ENCODE peak calls at places on chromosomes 12 and 14, in six cellular contexts. X is body of pancreas, D is adrenal gland, P is heart right ventricle, T is stomach, W is sigmoid colon. G is an unnamed sample.

GRCh38 chr14:91482278-91483023 is 27.7 kb downstream of the PPP4R3A start:
- DNase-seq in X (peak; percentile 22), D (no peak), P (no peak), T (no peak), W (no peak), G (no peak)

GRCh38 chr12:536751-537150 is 77.0 kb downstream of the B4GALNT3 start:
- DNase-seq in X (no peak), D (no peak), P (no peak), T (no peak), W (no peak), G (no peak)

GRCh38 chr12:54282949-54283593 is 2.5 kb downstream of the HNRNPA1 start:
- DNase-seq in X (no peak), D (no peak), P (no peak), T (no peak), W (no peak), G (peak; percentile 40)

GRCh38 chr14:102688290-102688689 is 89.0 kb upstream of the TRAF3 start:
- DNase-seq in X (no peak), D (no peak), P (no peak), T (no peak), W (no peak), G (no peak)

GRCh38 chr14:61462566-61463195 is 141.3 kb downstream of the PRKCH start:
- DNase-seq in X (no peak), D (no peak), P (no peak), T (no peak), W (no peak), G (peak; percentile 82)

GRCh38 chr14:20434701-20435453 is 1.1 kb downstream of the KLHL33 start:
- DNase-seq in X (peak; percentile 40), D (no peak), P (peak; percentile 82), T (no peak), W (peak; percentile 80), G (no peak)

GRCh38 chr12:101172316-101172715 is 37.7 kb downstream of the SLC5A8 start:
- DNase-seq in X (no peak), D (no peak), P (no peak), T (no peak), W (no peak), G (no peak)

GRCh38 chr12:119938049-119938667 is 50.9 kb upstream of the BICDL1 start:
- DNase-seq in X (peak; percentile 51), D (peak; percentile 52), P (no peak), T (peak; percentile 62), W (no peak), G (peak; percentile 62)

GRCh38 chr12:4116251-4117111 is 157.1 kb upstream of the CCND2 start:
- DNase-seq in X (no peak), D (no peak), P (no peak), T (no peak), W (peak; percentile 40), G (no peak)

GRCh38 chr14:77045570-77045890 is 17.0 kb upstream of the IRF2BPL start:
- DNase-seq in X (peak; percentile 73), D (no peak), P (no peak), T (peak; percentile 81), W (no peak), G (no peak)

GRCh38 chr12:104423273-104423672 is 33.5 kb upstream of the CHST11 start:
- DNase-seq in X (no peak), D (no peak), P (no peak), T (no peak), W (no peak), G (no peak)

GRCh38 chr14:34203271-34203722 is 252.4 kb upstream of the EGLN3 start:
- DNase-seq in X (no peak), D (no peak), P (no peak), T (no peak), W (no peak), G (no peak)

GRCh38 chr12:115760231-115760630 is 517.3 kb downstream of the MED13L start:
- DNase-seq in X (no peak), D (no peak), P (no peak), T (no peak), W (no peak), G (no peak)

GRCh38 chr14:39266589-39266870 is 32.8 kb downstream of the MIA2 start:
- DNase-seq in X (peak; percentile 94), D (peak; percentile 63), P (peak; percentile 66), T (peak; percentile 90), W (peak; percentile 80), G (no peak)

GRCh38 chr12:4719821-4720636 is at the start of gene GALNT8:
- DNase-seq in X (no peak), D (no peak), P (no peak), T (no peak), W (no peak), G (no peak)

GRCh38 chr12:82363990-82364389 is 5.7 kb downstream of the METTL25 start:
- DNase-seq in X (no peak), D (no peak), P (no peak), T (no peak), W (no peak), G (no peak)

GRCh38 chr14:91284146-91284790 is 39.8 kb upstream of the GPR68 start:
- DNase-seq in X (no peak), D (no peak), P (no peak), T (no peak), W (no peak), G (peak; percentile 44)

GRCh38 chr12:49932746-49933145 is 17.8 kb upstream of the AQP2 start:
- DNase-seq in X (no peak), D (no peak), P (no peak), T (no peak), W (no peak), G (no peak)

GRCh38 chr12:104958946-104959841 is 1.1 kb upstream of the SLC41A2 start:
- DNase-seq in X (peak; percentile 31), D (peak; percentile 41), P (no peak), T (no peak), W (no peak), G (no peak)

GRCh38 chr14:20809917-20810316 is 7.3 kb upstream of the RNASE1 start:
- DNase-seq in X (no peak), D (no peak), P (no peak), T (no peak), W (no peak), G (no peak)

GRCh38 chr14:50871914-50872732 is at the start of gene ABHD12B:
- DNase-seq in X (no peak), D (no peak), P (no peak), T (no peak), W (no peak), G (peak; percentile 23)

GRCh38 chr12:88947486-88948043 is 367.3 kb upstream of the KITLG start:
- DNase-seq in X (no peak), D (no peak), P (no peak), T (no peak), W (no peak), G (no peak)

GRCh38 chr14:105890474-105891220 is 364.3 kb downstream of the TMEM121 start:
- DNase-seq in X (no peak), D (no peak), P (peak; percentile 6), T (no peak), W (peak; percentile 29), G (peak; percentile 8)

GRCh38 chr12:105986779-105987686 is 151.7 kb downstream of the NUAK1 start:
- DNase-seq in X (peak; percentile 33), D (no peak), P (no peak), T (no peak), W (no peak), G (no peak)

GRCh38 chr14:88535149-88535548 is 19.7 kb downstream of the PTPN21 start:
- DNase-seq in X (peak; percentile 76), D (no peak), P (no peak), T (no peak), W (no peak), G (no peak)

GRCh38 chr12:2826721-2827515 is 7.9 kb downstream of the NRIP2 start:
- DNase-seq in X (no peak), D (no peak), P (no peak), T (no peak), W (no peak), G (no peak)

GRCh38 chr12:109762071-109762672 is 48.5 kb downstream of the FAM222A start:
- DNase-seq in X (peak; percentile 1), D (peak; percentile 12), P (no peak), T (peak; percentile 25), W (peak; percentile 41), G (peak; percentile 10)
- TF ChIP-seq CTCF in X (no peak), D (no peak), P (no peak), T (no peak), W (no peak), G (no peak)

GRCh38 chr12:65891987-65892481 is 67.8 kb downstream of the HMGA2 start:
- DNase-seq in X (peak; percentile 74), D (peak; percentile 61), P (peak; percentile 56), T (peak; percentile 55), W (peak; percentile 94), G (no peak)

GRCh38 chr12:65889144-65889880 is 65.0 kb downstream of the HMGA2 start:
- DNase-seq in X (no peak), D (no peak), P (no peak), T (no peak), W (no peak), G (no peak)

GRCh38 chr12:65894127-65894526 is 69.8 kb downstream of the HMGA2 start:
- DNase-seq in X (no peak), D (no peak), P (no peak), T (no peak), W (no peak), G (no peak)

GRCh38 chr12:65892905-65893304 is 68.6 kb downstream of the HMGA2 start:
- DNase-seq in X (no peak), D (no peak), P (no peak), T (no peak), W (no peak), G (no peak)

DNA sequence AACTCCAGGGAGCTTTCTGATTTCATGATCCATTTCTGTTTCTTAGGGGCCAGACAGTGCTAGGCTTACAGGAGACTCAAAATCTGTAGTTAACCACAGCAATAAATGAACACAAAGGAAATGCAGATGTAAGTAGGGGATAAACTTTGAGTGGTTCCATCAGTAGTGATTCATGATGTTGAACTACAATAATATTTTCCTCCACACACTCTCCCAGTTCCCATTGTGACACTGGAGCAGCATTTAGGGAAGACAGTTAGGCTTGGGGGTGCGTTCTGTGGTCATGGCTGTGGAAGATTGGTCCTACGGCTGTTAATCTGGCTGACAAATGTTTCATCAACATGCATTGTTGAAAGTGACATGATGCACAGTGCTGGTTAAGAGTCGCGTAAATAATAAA is 66.9 kb downstream of the HMGA2 start:
- DNase-seq in X (no peak), D (no peak), P (no peak), T (no peak), W (no peak), G (no peak)
- H3K4me1 ChIP-seq in X (peaks cover 18% of the 10 kb centered on the region), D (peaks cover 7% of the 10 kb centered on the region), P (peaks cover 19% of the 10 kb centered on the region), T (peaks cover 30% of the 10 kb centered on the region), W (peaks cover 21% of the 10 kb centered on the region), G (no peaks in the 10 kb centered on the region)

GRCh38 chr12:51590347-51591019 is 550 bp upstream of the SCN8A start:
- DNase-seq in X (peak; percentile 68), D (peak; percentile 64), P (peak; percentile 62), T (peak; percentile 66), W (no peak), G (peak; percentile 95)
- H3K27me3 ChIP-seq in X (no peaks in the 10 kb centered on the region), D (no peaks in the 10 kb centered on the region), P (peaks cover 14% of the 10 kb centered on the region), T (peaks cover 78% of the 10 kb centered on the region), W (peaks cover 38% of the 10 kb centered on the region), G (no peaks in the 10 kb centered on the region)

GRCh38 chr12:85237320-85237719 is 42.7 kb upstream of the ALX1 start:
- DNase-seq in X (no peak), D (no peak), P (no peak), T (no peak), W (no peak), G (no peak)
- TF ChIP-seq CTCF in X (no peak), D (no peak), P (no peak), T (no peak), W (no peak), G (no peak)